ENCODE peak calls at places on chromosome 22, in eight cellular contexts. One of them, this sample, is unnamed.

GRCh38 chr22:37802310-37803194 is 5.2 kb upstream of the GCAT start:
- DNase-seq in breast epithelium: no peak
- DNase-seq in stomach: peak
- DNase-seq in HCT116: no peak
- DNase-seq in GM12892: no peak
- DNase-seq in GM23338: peak
- DNase-seq in SK-N-SH: peak
- DNase-seq in H1: no peak
- DNase-seq in this sample: no peak

GRCh38 chr22:24554316-24555159 is at the start of gene GUCD1:
- DNase-seq in breast epithelium: no peak
- DNase-seq in stomach: peak
- DNase-seq in HCT116: no peak
- DNase-seq in GM12892: no peak
- DNase-seq in GM23338: peak
- DNase-seq in SK-N-SH: no peak
- DNase-seq in H1: no peak
- DNase-seq in this sample: no peak

GRCh38 chr22:23216331-23217170 is 36.2 kb downstream of the BCR start:
- DNase-seq in breast epithelium: no peak
- DNase-seq in stomach: no peak
- DNase-seq in HCT116: no peak
- DNase-seq in GM12892: no peak
- DNase-seq in GM23338: no peak
- DNase-seq in SK-N-SH: no peak
- DNase-seq in H1: no peak
- DNase-seq in this sample: no peak

GRCh38 chr22:25759825-25760231 is 17.8 kb downstream of the MYO18B start:
- DNase-seq in breast epithelium: no peak
- DNase-seq in stomach: no peak
- DNase-seq in HCT116: no peak
- DNase-seq in GM12892: no peak
- DNase-seq in GM23338: no peak
- DNase-seq in SK-N-SH: no peak
- DNase-seq in H1: no peak
- DNase-seq in this sample: no peak

GRCh38 chr22:33382427-33382826 is 324.2 kb upstream of the SYN3 start:
- DNase-seq in breast epithelium: no peak
- DNase-seq in stomach: no peak
- DNase-seq in HCT116: no peak
- DNase-seq in GM12892: no peak
- DNase-seq in GM23338: no peak
- DNase-seq in SK-N-SH: no peak
- DNase-seq in H1: no peak
- DNase-seq in this sample: no peak

GRCh38 chr22:49666146-49666809 is 161.4 kb downstream of the BRD1 start:
- DNase-seq in breast epithelium: peak
- DNase-seq in stomach: no peak
- DNase-seq in HCT116: no peak
- DNase-seq in GM12892: no peak
- DNase-seq in GM23338: no peak
- DNase-seq in SK-N-SH: no peak
- DNase-seq in H1: no peak
- DNase-seq in this sample: no peak

GRCh38 chr22:36323182-36323854 is 64.4 kb downstream of the MYH9 start:
- DNase-seq in breast epithelium: peak
- DNase-seq in stomach: peak
- DNase-seq in HCT116: no peak
- DNase-seq in GM12892: no peak
- DNase-seq in GM23338: no peak
- DNase-seq in SK-N-SH: no peak
- DNase-seq in H1: no peak
- DNase-seq in this sample: no peak

GRCh38 chr22:23104109-23104971 is 34.0 kb downstream of the GNAZ start:
- DNase-seq in breast epithelium: no peak
- DNase-seq in stomach: no peak
- DNase-seq in HCT116: no peak
- DNase-seq in GM12892: no peak
- DNase-seq in GM23338: no peak
- DNase-seq in SK-N-SH: peak
- DNase-seq in H1: no peak
- DNase-seq in this sample: no peak

GRCh38 chr22:49614966-49615965 is 212.4 kb downstream of the BRD1 start:
- DNase-seq in breast epithelium: peak
- DNase-seq in stomach: no peak
- DNase-seq in HCT116: no peak
- DNase-seq in GM12892: no peak
- DNase-seq in GM23338: no peak
- DNase-seq in SK-N-SH: no peak
- DNase-seq in H1: no peak
- DNase-seq in this sample: no peak

GRCh38 chr22:44165286-44165874 is 15.3 kb upstream of the PARVG start:
- DNase-seq in breast epithelium: no peak
- DNase-seq in stomach: no peak
- DNase-seq in HCT116: no peak
- DNase-seq in GM12892: no peak
- DNase-seq in GM23338: no peak
- DNase-seq in SK-N-SH: no peak
- DNase-seq in H1: no peak
- DNase-seq in this sample: no peak

GRCh38 chr22:39188809-39189208 is 36.3 kb upstream of the CBX7 start:
- DNase-seq in breast epithelium: no peak
- DNase-seq in stomach: no peak
- DNase-seq in HCT116: no peak
- DNase-seq in GM12892: no peak
- DNase-seq in GM23338: no peak
- DNase-seq in SK-N-SH: no peak
- DNase-seq in H1: no peak
- DNase-seq in this sample: no peak

GRCh38 chr22:39182478-39183030 is 30.1 kb upstream of the CBX7 start:
- DNase-seq in breast epithelium: no peak
- DNase-seq in stomach: no peak
- DNase-seq in HCT116: no peak
- DNase-seq in GM12892: no peak
- DNase-seq in GM23338: no peak
- DNase-seq in SK-N-SH: no peak
- DNase-seq in H1: no peak
- DNase-seq in this sample: no peak

GRCh38 chr22:39184586-39185577 is 32.4 kb upstream of the CBX7 start:
- DNase-seq in breast epithelium: peak
- DNase-seq in stomach: no peak
- DNase-seq in HCT116: no peak
- DNase-seq in GM12892: no peak
- DNase-seq in GM23338: no peak
- DNase-seq in SK-N-SH: no peak
- DNase-seq in H1: no peak
- DNase-seq in this sample: no peak

GRCh38 chr22:39183991-39184585 is 31.6 kb upstream of the CBX7 start:
- DNase-seq in breast epithelium: no peak
- DNase-seq in stomach: no peak
- DNase-seq in HCT116: peak
- DNase-seq in GM12892: no peak
- DNase-seq in GM23338: peak
- DNase-seq in SK-N-SH: no peak
- DNase-seq in H1: no peak
- DNase-seq in this sample: no peak

GRCh38 chr22:39185601-39186012 is 33.1 kb upstream of the CBX7 start:
- DNase-seq in breast epithelium: peak
- DNase-seq in stomach: no peak
- DNase-seq in HCT116: no peak
- DNase-seq in GM12892: no peak
- DNase-seq in GM23338: no peak
- DNase-seq in SK-N-SH: no peak
- DNase-seq in H1: no peak
- DNase-seq in this sample: no peak
- TF ChIP-seq POLR2AphosphoS5 in breast epithelium: no peak
- TF ChIP-seq POLR2AphosphoS5 in stomach: peak
- TF ChIP-seq POLR2AphosphoS5 in HCT116: no peak
- TF ChIP-seq POLR2AphosphoS5 in GM12892: no peak
- TF ChIP-seq POLR2AphosphoS5 in GM23338: no peak
- TF ChIP-seq POLR2AphosphoS5 in SK-N-SH: no peak
- TF ChIP-seq POLR2AphosphoS5 in H1: no peak
- TF ChIP-seq POLR2AphosphoS5 in this sample: no peak

GRCh38 chr22:29152381-29153138 is 53.1 kb upstream of the EMID1 start:
- DNase-seq in breast epithelium: no peak
- DNase-seq in stomach: peak
- DNase-seq in HCT116: no peak
- DNase-seq in GM12892: no peak
- DNase-seq in GM23338: peak
- DNase-seq in SK-N-SH: no peak
- DNase-seq in H1: no peak
- DNase-seq in this sample: no peak
- TF ChIP-seq POLR2AphosphoS5 in breast epithelium: no peak
- TF ChIP-seq POLR2AphosphoS5 in stomach: peak
- TF ChIP-seq POLR2AphosphoS5 in HCT116: no peak
- TF ChIP-seq POLR2AphosphoS5 in GM12892: no peak
- TF ChIP-seq POLR2AphosphoS5 in GM23338: no peak
- TF ChIP-seq POLR2AphosphoS5 in SK-N-SH: no peak
- TF ChIP-seq POLR2AphosphoS5 in H1: no peak
- TF ChIP-seq POLR2AphosphoS5 in this sample: no peak

DNA sequence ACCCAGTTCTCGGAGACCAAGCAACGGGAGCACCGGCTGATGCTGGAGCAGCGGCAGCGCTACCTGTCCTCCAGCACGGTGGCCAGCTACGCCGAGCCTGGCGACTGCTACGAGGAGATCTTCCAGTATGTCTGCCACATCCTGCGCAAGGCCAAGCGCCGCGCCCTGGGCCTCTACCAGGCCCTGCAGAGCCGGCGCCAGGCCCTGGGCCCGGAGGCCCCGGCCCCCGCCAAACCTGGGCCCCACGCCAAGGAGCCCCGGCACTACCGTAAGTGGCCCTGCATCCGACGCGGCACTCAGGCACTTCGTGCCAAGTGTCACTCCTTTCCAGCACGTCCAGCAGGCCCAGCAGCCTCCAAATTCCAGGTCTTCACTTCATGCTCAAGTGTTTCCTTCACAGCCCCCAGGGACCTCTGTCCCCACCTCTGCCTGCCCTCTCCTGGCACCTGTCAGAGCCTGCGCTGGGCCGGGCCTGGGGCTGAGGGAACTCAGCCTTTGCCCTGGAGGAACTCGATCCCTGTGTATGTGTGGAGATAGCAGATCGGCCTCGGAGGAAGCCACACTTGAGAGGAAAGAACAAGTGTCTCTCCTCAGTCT is 76.2 kb downstream of the CACNA1I start:
- DNase-seq in breast epithelium: no peak
- DNase-seq in stomach: no peak
- DNase-seq in HCT116: no peak
- DNase-seq in GM12892: no peak
- DNase-seq in GM23338: no peak
- DNase-seq in SK-N-SH: no peak
- DNase-seq in H1: no peak
- DNase-seq in this sample: no peak
- TF ChIP-seq POLR2AphosphoS5 in breast epithelium: no peak
- TF ChIP-seq POLR2AphosphoS5 in stomach: no peak
- TF ChIP-seq POLR2AphosphoS5 in HCT116: no peak
- TF ChIP-seq POLR2AphosphoS5 in GM12892: no peak
- TF ChIP-seq POLR2AphosphoS5 in GM23338: no peak
- TF ChIP-seq POLR2AphosphoS5 in SK-N-SH: no peak
- TF ChIP-seq POLR2AphosphoS5 in H1: no peak
- TF ChIP-seq POLR2AphosphoS5 in this sample: no peak

GRCh38 chr22:28172948-28173360 is 253.9 kb upstream of the PITPNB start:
- DNase-seq in breast epithelium: no peak
- DNase-seq in stomach: no peak
- DNase-seq in HCT116: no peak
- DNase-seq in GM12892: no peak
- DNase-seq in GM23338: no peak
- DNase-seq in SK-N-SH: peak
- DNase-seq in H1: no peak
- DNase-seq in this sample: no peak
- TF ChIP-seq POLR2AphosphoS5 in breast epithelium: no peak
- TF ChIP-seq POLR2AphosphoS5 in stomach: no peak
- TF ChIP-seq POLR2AphosphoS5 in HCT116: no peak
- TF ChIP-seq POLR2AphosphoS5 in GM12892: no peak
- TF ChIP-seq POLR2AphosphoS5 in GM23338: no peak
- TF ChIP-seq POLR2AphosphoS5 in SK-N-SH: no peak
- TF ChIP-seq POLR2AphosphoS5 in H1: no peak
- TF ChIP-seq POLR2AphosphoS5 in this sample: no peak

DNA sequence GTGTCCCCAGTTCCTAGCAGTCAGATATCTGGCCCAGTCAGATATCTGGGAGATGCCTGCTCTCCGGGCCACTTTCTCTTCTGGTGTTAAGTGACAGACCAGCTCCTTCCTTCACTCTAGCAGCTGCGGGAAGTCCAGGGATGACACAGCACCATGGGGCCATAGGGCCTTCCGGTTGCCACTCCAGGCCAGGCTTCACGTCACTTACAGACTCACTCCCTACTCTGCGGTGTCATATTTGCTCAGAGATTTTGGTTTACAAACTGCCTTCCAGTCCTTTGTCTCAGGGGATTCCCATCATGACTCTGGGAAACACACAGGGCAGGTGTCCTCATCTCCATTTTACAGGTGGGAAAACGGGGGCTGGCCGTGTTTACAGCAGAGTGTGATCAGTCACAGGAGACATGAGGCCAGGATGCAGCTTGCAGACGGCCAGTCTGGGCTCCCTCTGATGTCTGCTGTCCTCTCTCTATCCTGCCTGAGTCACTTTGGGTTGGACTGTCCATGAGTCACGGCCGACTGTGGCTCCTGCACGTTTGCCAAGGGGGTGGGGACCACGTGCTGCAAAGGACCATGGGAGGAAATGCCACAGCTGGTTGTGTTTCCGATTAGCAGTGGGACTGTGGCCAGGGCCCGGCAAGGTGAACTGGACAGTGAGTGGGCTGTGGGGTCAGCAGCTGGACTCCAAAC is 8.2 kb upstream of the TBC1D22A start:
- DNase-seq in breast epithelium: peak
- DNase-seq in stomach: peak
- DNase-seq in HCT116: peak
- DNase-seq in GM12892: no peak
- DNase-seq in GM23338: no peak
- DNase-seq in SK-N-SH: peak
- DNase-seq in H1: no peak
- DNase-seq in this sample: no peak
- TF ChIP-seq POLR2AphosphoS5 in breast epithelium: peak
- TF ChIP-seq POLR2AphosphoS5 in stomach: peak
- TF ChIP-seq POLR2AphosphoS5 in HCT116: peak
- TF ChIP-seq POLR2AphosphoS5 in GM12892: no peak
- TF ChIP-seq POLR2AphosphoS5 in GM23338: no peak
- TF ChIP-seq POLR2AphosphoS5 in SK-N-SH: peak
- TF ChIP-seq POLR2AphosphoS5 in H1: no peak
- TF ChIP-seq POLR2AphosphoS5 in this sample: no peak

This sample was measured in GM12891.